ENCODE peak calls at places on chromosomes 5 and 9, in seven cellular contexts. Y is tibial nerve; X is IMR-90; Q is stimulated activated CD8-positive, alpha-beta memory T cell treated with anti-CD3 and anti-CD28 coated beads, Interleukin-7, amount 100 ng/mL, for 1 hour; I is neural crest cell; N is Calu3; S is activated CD4-positive, CD25-positive, alpha-beta regulatory T cell treated with anti-CD3 and anti-CD28 coated beads, Interleukin-2, amount 50 U/mL, for 72 hours. U is an unnamed sample.

GRCh38 chr9:136079211-136079915 is 15.7 kb downstream of the NACC2 start:
- DNase-seq in S (no peak), X (no peak), I (no peak), N (no peak), Y (no peak), Q (no peak), U (no peak)

GRCh38 chr5:169195601-169196000 is 105.3 kb downstream of the SLIT3 start:
- DNase-seq in S (no peak), X (no peak), Y (no peak), N (no peak), I (no peak), Q (no peak), U (no peak)

GRCh38 chr5:1005362-1005851 is 3.2 kb upstream of the NKD2 start:
- DNase-seq in I (no peak), N (no peak), X (no peak), Y (no peak), S (peak; percentile 27), Q (no peak), U (no peak)

GRCh38 chr5:88734983-88735382 is 148.0 kb downstream of the MEF2C start:
- DNase-seq in Q (no peak), X (no peak), N (no peak), S (no peak), Y (no peak), I (no peak), U (no peak)

GRCh38 chr5:30392897-30393296 is 800.6 kb upstream of the CDH6 start:
- DNase-seq in I (no peak), Y (no peak), Q (no peak), N (no peak), X (no peak), S (no peak), U (no peak)

GRCh38 chr5:956178-956761 is 52.3 kb upstream of the NKD2 start:
- DNase-seq in S (no peak), Q (no peak), X (no peak), I (no peak), Y (no peak), N (no peak), U (no peak)

GRCh38 chr5:15215056-15215455 is 284.9 kb upstream of the FBXL7 start:
- DNase-seq in I (no peak), S (no peak), Y (no peak), Q (no peak), N (no peak), X (no peak), U (no peak)

GRCh38 chr9:124940521-124940893 is 376 bp downstream of the GOLGA1 start:
- DNase-seq in I (no peak), N (no peak), S (no peak), Y (no peak), X (no peak), Q (no peak), U (no peak)

GRCh38 chr5:160250226-160250625 is 20.9 kb downstream of the FABP6 start:
- DNase-seq in Q (no peak), S (no peak), I (no peak), N (no peak), X (no peak), Y (no peak), U (no peak)

GRCh38 chr5:42718591-42718990 is 38.0 kb upstream of the CCDC152 start:
- DNase-seq in S (no peak), I (no peak), Q (no peak), Y (no peak), N (no peak), X (no peak), U (no peak)

GRCh38 chr5:181207214-181207959 is 2.4 kb upstream of the TRIM7 start:
- DNase-seq in Y (peak; percentile 87), S (peak; percentile 89), Q (no peak), I (peak; percentile 77), X (peak; percentile 93), N (peak; percentile 94), U (peak; percentile 69)

GRCh38 chr9:89005323-89005722 is 14.1 kb downstream of the S1PR3 start:
- DNase-seq in N (no peak), S (no peak), Q (no peak), Y (peak; percentile 4), I (no peak), X (no peak), U (no peak)

GRCh38 chr9:97545507-97545906 is 44.0 kb downstream of the TMOD1 start:
- DNase-seq in S (no peak), N (no peak), Y (no peak), X (no peak), Q (no peak), I (no peak), U (no peak)

GRCh38 chr5:167770461-167770860 is 521.0 kb upstream of the WWC1 start:
- DNase-seq in X (peak; percentile 77), Q (no peak), I (no peak), Y (no peak), S (no peak), N (no peak), U (peak; percentile 67)

GRCh38 chr9:16133556-16134227 is 580.8 kb downstream of the CCDC171 start:
- DNase-seq in I (peak; percentile 35), Y (no peak), N (peak; percentile 41), S (no peak), Q (no peak), X (peak; percentile 48), U (peak; percentile 63)